ENCODE peak calls at places on chromosomes 3 and 15, in six cellular contexts. One of them, this sample, is unnamed.

GRCh38 chr15:93515256-93516044 is 426.4 kb upstream of the RGMA start:
- DNase-seq in HepG2: no peak
- DNase-seq in breast epithelium: no peak
- DNase-seq in transverse colon: no peak
- DNase-seq in GM23338: no peak
- DNase-seq in HL-60: no peak
- DNase-seq in this sample: no peak

GRCh38 chr3:125194849-125195601 is 17.5 kb downstream of the SLC12A8 start:
- DNase-seq in GM23338: no peak
- DNase-seq in HepG2: no peak
- DNase-seq in transverse colon: no peak
- DNase-seq in HL-60: no peak
- DNase-seq in breast epithelium: no peak
- DNase-seq in this sample: no peak

GRCh38 chr3:149784064-149784704 is 8.2 kb downstream of the ANKUB1 start:
- DNase-seq in HL-60: no peak
- DNase-seq in HepG2: no peak
- DNase-seq in transverse colon: no peak
- DNase-seq in breast epithelium: no peak
- DNase-seq in GM23338: no peak
- DNase-seq in this sample: no peak

GRCh38 chr3:69784854-69785523 is 45.7 kb downstream of the MITF start:
- DNase-seq in HL-60: no peak
- DNase-seq in transverse colon: peak
- DNase-seq in HepG2: no peak
- DNase-seq in breast epithelium: no peak
- DNase-seq in GM23338: no peak
- DNase-seq in this sample: no peak

GRCh38 chr15:82168296-82168695 is 94.2 kb downstream of the EFL1 start:
- DNase-seq in HL-60: no peak
- DNase-seq in transverse colon: no peak
- DNase-seq in GM23338: no peak
- DNase-seq in HepG2: no peak
- DNase-seq in breast epithelium: no peak
- DNase-seq in this sample: no peak

GRCh38 chr15:31439328-31439727 is 112.7 kb downstream of the KLF13 start:
- DNase-seq in HepG2: peak
- DNase-seq in GM23338: peak
- DNase-seq in breast epithelium: no peak
- DNase-seq in HL-60: peak
- DNase-seq in transverse colon: peak
- DNase-seq in this sample: no peak

GRCh38 chr3:196189608-196190347 is 21.4 kb downstream of the ZDHHC19 start:
- DNase-seq in HepG2: no peak
- DNase-seq in transverse colon: no peak
- DNase-seq in HL-60: no peak
- DNase-seq in GM23338: no peak
- DNase-seq in breast epithelium: no peak
- DNase-seq in this sample: no peak

GRCh38 chr15:57172925-57173324 is 203.4 kb upstream of the CGNL1 start:
- DNase-seq in GM23338: no peak
- DNase-seq in transverse colon: no peak
- DNase-seq in HL-60: no peak
- DNase-seq in HepG2: no peak
- DNase-seq in breast epithelium: no peak
- DNase-seq in this sample: no peak

GRCh38 chr3:77885381-77885780 is 845.5 kb downstream of the ROBO2 start:
- DNase-seq in breast epithelium: no peak
- DNase-seq in HL-60: no peak
- DNase-seq in GM23338: no peak
- DNase-seq in transverse colon: no peak
- DNase-seq in HepG2: no peak
- DNase-seq in this sample: no peak

GRCh38 chr3:130929827-130930226 is 35.9 kb downstream of the ATP2C1 start:
- DNase-seq in transverse colon: no peak
- DNase-seq in HepG2: no peak
- DNase-seq in breast epithelium: no peak
- DNase-seq in HL-60: no peak
- DNase-seq in GM23338: no peak
- DNase-seq in this sample: no peak

GRCh38 chr15:48358681-48359152 is 27.5 kb downstream of the DUT start:
- DNase-seq in GM23338: no peak
- DNase-seq in HL-60: no peak
- DNase-seq in breast epithelium: no peak
- DNase-seq in HepG2: no peak
- DNase-seq in transverse colon: no peak
- DNase-seq in this sample: no peak

GRCh38 chr15:80489030-80489594 is 84.9 kb downstream of the ARNT2 start:
- DNase-seq in GM23338: no peak
- DNase-seq in transverse colon: no peak
- DNase-seq in HL-60: no peak
- DNase-seq in HepG2: peak
- DNase-seq in breast epithelium: no peak
- DNase-seq in this sample: no peak

GRCh38 chr15:61517776-61518175 is 288.7 kb upstream of the RORA start:
- DNase-seq in HepG2: no peak
- DNase-seq in transverse colon: no peak
- DNase-seq in breast epithelium: no peak
- DNase-seq in GM23338: no peak
- DNase-seq in HL-60: no peak
- DNase-seq in this sample: no peak

GRCh38 chr15:33292718-33293307 is 18.0 kb upstream of the RYR3 start:
- DNase-seq in HepG2: peak
- DNase-seq in transverse colon: peak
- DNase-seq in GM23338: peak
- DNase-seq in breast epithelium: no peak
- DNase-seq in HL-60: peak
- DNase-seq in this sample: no peak

GRCh38 chr15:70763950-70764730 is 782 bp upstream of the UACA start:
- DNase-seq in HL-60: no peak
- DNase-seq in GM23338: peak
- DNase-seq in transverse colon: no peak
- DNase-seq in HepG2: no peak
- DNase-seq in breast epithelium: no peak
- DNase-seq in this sample: no peak

GRCh38 chr15:70761931-70762468 is 1.4 kb downstream of the UACA start:
- DNase-seq in transverse colon: no peak
- DNase-seq in HepG2: no peak
- DNase-seq in HL-60: no peak
- DNase-seq in GM23338: no peak
- DNase-seq in breast epithelium: no peak
- DNase-seq in this sample: no peak

GRCh38 chr15:70761046-70761445 is 2.3 kb downstream of the UACA start:
- DNase-seq in transverse colon: no peak
- DNase-seq in breast epithelium: no peak
- DNase-seq in GM23338: no peak
- DNase-seq in HepG2: no peak
- DNase-seq in HL-60: no peak
- DNase-seq in this sample: no peak

GRCh38 chr15:70762469-70763119 is 764 bp downstream of the UACA start:
- DNase-seq in HL-60: peak
- DNase-seq in HepG2: no peak
- DNase-seq in breast epithelium: peak
- DNase-seq in transverse colon: peak
- DNase-seq in GM23338: peak
- DNase-seq in this sample: no peak

DNA sequence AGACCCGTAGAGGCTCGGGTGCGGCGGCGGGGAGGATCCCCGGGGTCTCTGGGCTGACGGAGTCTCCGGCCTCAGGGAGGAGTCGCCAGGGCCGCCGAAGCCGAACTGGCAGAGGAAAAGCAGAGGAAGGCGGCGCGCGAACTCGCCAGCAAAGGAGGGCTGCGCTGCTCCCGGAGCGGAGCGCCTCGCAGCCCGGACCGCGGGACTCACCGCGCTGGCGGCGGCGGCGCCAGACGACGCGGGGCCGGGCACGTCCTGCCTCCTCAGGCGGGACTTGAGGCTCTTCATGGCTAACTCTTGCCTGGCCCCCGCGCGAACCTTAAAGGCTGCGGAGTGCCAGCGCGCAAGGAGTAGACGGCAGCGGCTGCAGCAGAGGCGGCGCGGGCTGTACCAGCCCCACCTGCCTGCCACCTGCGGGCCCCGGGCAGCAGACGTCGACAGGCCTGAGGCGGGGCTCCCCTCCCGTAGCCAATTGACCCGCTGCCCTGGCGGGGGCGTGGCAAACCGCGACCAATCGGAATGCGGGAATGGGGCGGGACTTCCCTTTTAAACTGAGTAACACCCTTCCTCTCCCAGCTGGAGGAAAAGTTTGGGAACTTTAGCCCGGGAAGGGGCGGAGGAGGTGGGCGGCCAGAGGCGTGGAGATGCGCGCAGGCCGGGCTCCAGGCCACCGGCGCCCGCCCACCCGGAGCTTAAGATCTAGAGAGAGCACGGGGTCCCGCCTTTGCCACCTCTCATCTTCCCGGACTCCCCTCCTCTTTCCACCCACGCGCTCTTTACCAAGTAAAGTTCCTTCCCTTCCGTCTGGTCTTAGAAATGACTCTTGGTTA is at the start of gene UACA:
- DNase-seq in transverse colon: peak
- DNase-seq in breast epithelium: peak
- DNase-seq in GM23338: peak
- DNase-seq in HepG2: peak
- DNase-seq in HL-60: peak
- DNase-seq in this sample: peak
- TF ChIP-seq POLR2AphosphoS5 in transverse colon: peak
- TF ChIP-seq POLR2AphosphoS5 in breast epithelium: peak
- TF ChIP-seq POLR2AphosphoS5 in GM23338: peak
- TF ChIP-seq POLR2AphosphoS5 in HepG2: peak
- TF ChIP-seq POLR2AphosphoS5 in HL-60: peak
- TF ChIP-seq POLR2AphosphoS5 in this sample: no peak

GRCh38 chr3:12753275-12754028 is 5.6 kb downstream of the TMEM40 start:
- DNase-seq in HL-60: no peak
- DNase-seq in HepG2: no peak
- DNase-seq in breast epithelium: no peak
- DNase-seq in GM23338: no peak
- DNase-seq in transverse colon: no peak
- DNase-seq in this sample: no peak
- TF ChIP-seq POLR2AphosphoS5 in HL-60: no peak
- TF ChIP-seq POLR2AphosphoS5 in HepG2: no peak
- TF ChIP-seq POLR2AphosphoS5 in breast epithelium: no peak
- TF ChIP-seq POLR2AphosphoS5 in GM23338: no peak
- TF ChIP-seq POLR2AphosphoS5 in transverse colon: no peak
- TF ChIP-seq POLR2AphosphoS5 in this sample: no peak

DNA sequence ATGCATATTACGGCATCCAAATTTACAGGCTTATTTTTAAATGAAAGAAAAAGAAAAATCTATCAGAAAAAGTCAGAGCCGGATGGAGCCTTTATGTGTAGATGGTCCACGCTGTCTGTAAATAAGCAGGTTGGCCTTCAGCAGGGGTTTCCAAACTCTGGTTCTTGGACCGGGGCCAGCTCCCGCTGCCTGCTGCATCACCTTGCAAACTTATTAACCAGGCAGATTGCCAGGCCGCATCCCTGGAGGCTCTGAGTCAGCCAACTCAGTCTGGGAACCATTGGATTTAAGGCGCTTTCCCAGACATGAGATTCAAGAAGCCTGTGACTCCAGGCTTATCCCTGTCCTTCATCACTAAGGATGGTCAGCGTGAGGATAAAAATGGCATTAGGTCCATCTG is 212.4 kb downstream of the OPA1 start:
- DNase-seq in GM23338: no peak
- DNase-seq in transverse colon: peak
- DNase-seq in breast epithelium: peak
- DNase-seq in HL-60: no peak
- DNase-seq in HepG2: peak
- DNase-seq in this sample: no peak
- TF ChIP-seq POLR2AphosphoS5 in GM23338: no peak
- TF ChIP-seq POLR2AphosphoS5 in transverse colon: no peak
- TF ChIP-seq POLR2AphosphoS5 in breast epithelium: no peak
- TF ChIP-seq POLR2AphosphoS5 in HL-60: no peak
- TF ChIP-seq POLR2AphosphoS5 in HepG2: no peak
- TF ChIP-seq POLR2AphosphoS5 in this sample: no peak

DNA sequence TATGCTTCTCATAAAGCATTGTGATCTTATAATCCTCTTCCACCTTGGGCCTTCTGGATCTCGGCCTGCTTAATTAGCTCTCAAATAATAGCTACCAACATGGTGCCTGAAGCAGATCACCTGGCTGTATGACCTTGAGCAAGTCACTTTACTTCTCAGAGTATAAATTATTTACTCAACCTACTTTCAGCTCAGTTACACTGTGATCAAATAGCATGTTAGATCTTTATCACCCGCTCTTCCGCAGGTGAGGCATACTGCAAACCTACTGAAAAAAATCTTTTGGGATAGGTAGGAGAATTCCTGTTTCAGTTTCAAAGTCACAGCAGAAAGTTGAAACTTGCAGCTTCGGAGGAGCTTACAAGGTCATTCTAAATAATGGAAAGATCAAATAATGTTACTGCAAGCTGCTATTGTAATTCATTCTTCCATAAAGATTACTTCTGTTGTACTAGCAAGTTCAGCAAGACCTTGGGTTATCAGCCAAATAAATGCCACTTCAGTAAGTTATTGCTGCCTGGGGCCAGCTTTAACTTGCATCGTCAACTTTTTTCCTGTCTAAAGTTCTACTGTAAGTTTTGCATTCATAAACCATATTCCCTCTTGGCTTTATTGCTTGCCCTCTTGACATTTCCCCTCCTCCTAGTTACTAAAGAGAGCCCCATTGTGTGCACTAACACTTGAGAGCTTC is 268.4 kb upstream of the ATP11B start:
- DNase-seq in transverse colon: no peak
- DNase-seq in breast epithelium: no peak
- DNase-seq in GM23338: no peak
- DNase-seq in HepG2: no peak
- DNase-seq in HL-60: no peak
- DNase-seq in this sample: no peak
- TF ChIP-seq POLR2AphosphoS5 in transverse colon: no peak
- TF ChIP-seq POLR2AphosphoS5 in breast epithelium: no peak
- TF ChIP-seq POLR2AphosphoS5 in GM23338: no peak
- TF ChIP-seq POLR2AphosphoS5 in HepG2: no peak
- TF ChIP-seq POLR2AphosphoS5 in HL-60: no peak
- TF ChIP-seq POLR2AphosphoS5 in this sample: no peak

This sample was measured in GM12891.